ENCODE peak calls at places on chromosome 1, in ten cellular contexts. A is left ventricle myocardium inferior, K is colonic mucosa, O is HL-60, P is prostate gland, N is dorsolateral prefrontal cortex, I is BE2C, Q is nephron progenitor cell, X is A549, G is astrocyte. Z is an unnamed sample.

GRCh38 chr1:220991959-220992704 is 112.9 kb downstream of the HLX start:
- DNase-seq in A (no peak), K (no peak), O (no peak), P (no peak), N (no peak), I (peak), Q (no peak), X (no peak), G (no peak), Z (no peak)

GRCh38 chr1:21293537-21294265 is 3.4 kb upstream of the ECE1 start:
- DNase-seq in A (no peak), K (no peak), O (no peak), P (no peak), N (no peak), I (no peak), Q (no peak), X (no peak), G (no peak), Z (no peak)

GRCh38 chr1:156870734-156871133 is 10.1 kb downstream of the NTRK1 start:
- DNase-seq in A (no peak), K (no peak), O (no peak), P (no peak), N (no peak), I (no peak), Q (no peak), X (peak), G (peak), Z (no peak)

GRCh38 chr1:1367238-1367796 is 7.7 kb downstream of the AURKAIP1 start:
- DNase-seq in A (no peak), K (no peak), O (no peak), P (no peak), N (no peak), I (no peak), Q (no peak), X (no peak), G (peak), Z (no peak)

GRCh38 chr1:156599811-156600210 is 1.5 kb downstream of the GPATCH4 start:
- DNase-seq in A (no peak), K (no peak), O (peak), P (no peak), N (no peak), I (no peak), Q (no peak), X (peak), G (no peak), Z (no peak)

GRCh38 chr1:7069888-7070287 is 284.6 kb downstream of the CAMTA1 start:
- DNase-seq in A (no peak), K (no peak), O (no peak), P (no peak), N (no peak), I (no peak), Q (peak), X (no peak), G (peak), Z (no peak)

GRCh38 chr1:56788102-56788501 is 31.1 kb downstream of the FYB2 start:
- DNase-seq in A (no peak), K (no peak), O (no peak), P (peak), N (no peak), I (no peak), Q (no peak), X (no peak), G (no peak), Z (no peak)

GRCh38 chr1:229674042-229674441 is 48.0 kb downstream of the URB2 start:
- DNase-seq in A (no peak), K (no peak), O (no peak), P (no peak), N (no peak), I (no peak), Q (no peak), X (no peak), G (no peak), Z (no peak)

GRCh38 chr1:210373878-210374599 is 45.3 kb downstream of the HHAT start:
- DNase-seq in A (no peak), K (peak), O (peak), P (no peak), N (peak), I (peak), Q (peak), X (peak), G (peak), Z (no peak)

GRCh38 chr1:227308367-227309336 is 9.6 kb downstream of the CDC42BPA start:
- DNase-seq in A (no peak), K (no peak), O (no peak), P (no peak), N (no peak), I (no peak), Q (no peak), X (no peak), G (no peak), Z (no peak)

GRCh38 chr1:112937070-112937469 is 18.9 kb downstream of the SLC16A1 start:
- DNase-seq in A (no peak), K (no peak), O (no peak), P (no peak), N (no peak), I (no peak), Q (no peak), X (no peak), G (peak), Z (no peak)

GRCh38 chr1:41381691-41382530 is 20.7 kb downstream of the FOXO6 start:
- DNase-seq in A (no peak), K (peak), O (no peak), P (no peak), N (no peak), I (peak), Q (peak), X (peak), G (no peak), Z (no peak)

GRCh38 chr1:63909511-63909910 is 135.7 kb downstream of the ROR1 start:
- DNase-seq in A (no peak), K (no peak), O (no peak), P (no peak), N (no peak), I (no peak), Q (no peak), X (no peak), G (no peak), Z (no peak)

GRCh38 chr1:8318436-8318835 is 522 bp downstream of the SLC45A1 start:
- DNase-seq in A (no peak), K (no peak), O (no peak), P (no peak), N (no peak), I (no peak), Q (no peak), X (no peak), G (no peak), Z (no peak)

GRCh38 chr1:90710579-90711536 is 6.2 kb downstream of the BARHL2 start:
- DNase-seq in A (no peak), K (no peak), O (no peak), P (no peak), N (no peak), I (no peak), Q (peak), X (no peak), G (no peak), Z (no peak)

GRCh38 chr1:244319283-244320132 is 132.2 kb downstream of the ADSS2 start:
- DNase-seq in A (no peak), K (no peak), O (peak), P (no peak), N (no peak), I (no peak), Q (no peak), X (no peak), G (peak), Z (no peak)

GRCh38 chr1:92711473-92712165 is 73.3 kb downstream of the EVI5 start:
- DNase-seq in A (no peak), K (no peak), O (no peak), P (no peak), N (no peak), I (no peak), Q (no peak), X (no peak), G (no peak), Z (no peak)

GRCh38 chr1:151641229-151641628 is 29.4 kb downstream of the SNX27 start:
- DNase-seq in A (no peak), K (no peak), O (no peak), P (no peak), N (no peak), I (no peak), Q (no peak), X (no peak), G (no peak), Z (no peak)

GRCh38 chr1:207298666-207299065 is 22.8 kb upstream of the CD55 start:
- DNase-seq in A (no peak), K (no peak), O (no peak), P (no peak), N (no peak), I (no peak), Q (no peak), X (no peak), G (peak), Z (no peak)

GRCh38 chr1:38527373-38527966 is 332.1 kb downstream of the RRAGC start:
- DNase-seq in A (no peak), K (peak), O (no peak), P (peak), N (no peak), I (no peak), Q (no peak), X (no peak), G (no peak), Z (no peak)

GRCh38 chr1:2251363-2251762 is 23.2 kb downstream of the SKI start:
- DNase-seq in A (no peak), K (peak), O (no peak), P (no peak), N (no peak), I (no peak), Q (no peak), X (no peak), G (no peak), Z (no peak)

GRCh38 chr1:182770193-182770592 is 19.4 kb upstream of the NPL start:
- DNase-seq in A (peak), K (no peak), O (no peak), P (no peak), N (no peak), I (no peak), Q (no peak), X (no peak), G (no peak), Z (no peak)

GRCh38 chr1:111505641-111506119 is 2.2 kb upstream of the ADORA3 start:
- DNase-seq in A (no peak), K (no peak), O (peak), P (no peak), N (no peak), I (no peak), Q (no peak), X (no peak), G (no peak), Z (no peak)

GRCh38 chr1:156677616-156678596 is 699 bp upstream of the NES start:
- DNase-seq in A (peak), K (peak), O (no peak), P (no peak), N (peak), I (peak), Q (peak), X (peak), G (peak), Z (no peak)

GRCh38 chr1:12167493-12168429 is 970 bp downstream of the TNFRSF1B start:
- DNase-seq in A (no peak), K (no peak), O (no peak), P (no peak), N (no peak), I (peak), Q (no peak), X (no peak), G (no peak), Z (no peak)

GRCh38 chr1:32318127-32318869 is 17.7 kb downstream of the MARCKSL1 start:
- DNase-seq in A (no peak), K (no peak), O (no peak), P (no peak), N (no peak), I (no peak), Q (no peak), X (no peak), G (no peak), Z (no peak)

GRCh38 chr1:165900576-165901380 is 73.4 kb downstream of the UCK2 start:
- DNase-seq in A (no peak), K (no peak), O (no peak), P (peak), N (no peak), I (no peak), Q (peak), X (no peak), G (no peak), Z (no peak)

GRCh38 chr1:215458084-215458483 is 109.0 kb upstream of the KCTD3 start:
- DNase-seq in A (no peak), K (no peak), O (no peak), P (no peak), N (no peak), I (no peak), Q (no peak), X (no peak), G (peak), Z (no peak)

GRCh38 chr1:29991815-29992214 is 731.6 kb downstream of the MATN1 start:
- DNase-seq in A (no peak), K (peak), O (no peak), P (no peak), N (no peak), I (no peak), Q (no peak), X (no peak), G (no peak), Z (no peak)

GRCh38 chr1:59570524-59570923 is 244.2 kb upstream of the HOOK1 start:
- DNase-seq in A (no peak), K (no peak), O (peak), P (no peak), N (no peak), I (no peak), Q (no peak), X (no peak), G (peak), Z (no peak)

GRCh38 chr1:111275079-111275478 is 15.6 kb upstream of the CHIA start:
- DNase-seq in A (peak), K (peak), O (no peak), P (no peak), N (no peak), I (peak), Q (no peak), X (peak), G (peak), Z (no peak)

GRCh38 chr1:65595724-65596123 is 175.3 kb downstream of the LEPR start:
- DNase-seq in A (no peak), K (no peak), O (no peak), P (no peak), N (no peak), I (no peak), Q (no peak), X (no peak), G (no peak), Z (no peak)

GRCh38 chr1:9908846-9909221 is 1.2 kb downstream of the CTNNBIP1 start:
- DNase-seq in A (no peak), K (no peak), O (no peak), P (no peak), N (no peak), I (no peak), Q (no peak), X (no peak), G (no peak), Z (no peak)

GRCh38 chr1:229087339-229087738 is 183.6 kb upstream of the RAB4A start:
- DNase-seq in A (no peak), K (no peak), O (no peak), P (no peak), N (no peak), I (no peak), Q (no peak), X (no peak), G (no peak), Z (no peak)

GRCh38 chr1:11339346-11340247 is 66.6 kb downstream of the UBIAD1 start:
- DNase-seq in A (no peak), K (peak), O (no peak), P (no peak), N (no peak), I (peak), Q (peak), X (no peak), G (no peak), Z (no peak)

GRCh38 chr1:185886046-185886445 is 151.9 kb downstream of the HMCN1 start:
- DNase-seq in A (no peak), K (no peak), O (no peak), P (no peak), N (no peak), I (no peak), Q (no peak), X (no peak), G (no peak), Z (no peak)

DNA sequence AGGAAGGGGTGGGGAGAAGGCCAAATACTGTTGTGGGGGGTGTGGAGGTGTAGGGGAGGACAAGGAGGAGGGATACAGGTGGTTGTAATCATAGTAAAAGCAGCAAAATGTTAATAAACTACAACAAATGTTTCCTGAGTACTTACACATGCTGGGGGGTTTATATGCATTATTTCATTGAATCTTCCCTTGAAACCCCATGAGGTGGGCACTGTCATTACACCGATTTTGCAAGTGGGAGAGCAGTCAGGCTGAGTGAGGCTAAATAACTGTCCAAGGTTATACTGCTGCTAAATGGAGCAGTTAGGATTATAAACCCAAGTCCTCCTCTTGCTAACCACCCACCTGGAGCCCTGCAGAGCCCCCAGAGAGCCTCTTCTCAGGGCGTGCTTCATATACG is 14.4 kb upstream of the GRHL3 start:
- DNase-seq in A (no peak), K (no peak), O (no peak), P (no peak), N (no peak), I (no peak), Q (no peak), X (no peak), G (no peak), Z (no peak)
- TF ChIP-seq CTCF in A (no peak), K (no peak), O (no peak), P (no peak), N (no peak), I (no peak), Q (no peak), X (no peak), G (no peak), Z (peak)

GRCh38 chr1:36529762-36530260 is 47.1 kb upstream of the CSF3R start:
- DNase-seq in A (no peak), K (no peak), O (no peak), P (no peak), N (no peak), I (no peak), Q (no peak), X (no peak), G (no peak), Z (no peak)

GRCh38 chr1:36530261-36530660 is 47.5 kb upstream of the CSF3R start:
- DNase-seq in A (no peak), K (no peak), O (no peak), P (no peak), N (no peak), I (no peak), Q (no peak), X (no peak), G (no peak), Z (no peak)

GRCh38 chr1:36531833-36532232 is 49.1 kb upstream of the CSF3R start:
- DNase-seq in A (no peak), K (no peak), O (no peak), P (no peak), N (no peak), I (no peak), Q (no peak), X (no peak), G (no peak), Z (no peak)

GRCh38 chr1:36530791-36531190 is 48.1 kb upstream of the CSF3R start:
- DNase-seq in A (no peak), K (no peak), O (no peak), P (no peak), N (no peak), I (no peak), Q (no peak), X (no peak), G (no peak), Z (no peak)

GRCh38 chr1:36528361-36529349 is 45.9 kb upstream of the CSF3R start:
- DNase-seq in A (no peak), K (no peak), O (no peak), P (no peak), N (no peak), I (no peak), Q (no peak), X (peak), G (no peak), Z (peak)
- TF ChIP-seq CTCF in A (no peak), K (no peak), O (no peak), P (no peak), N (no peak), I (no peak), Q (no peak), X (no peak), G (no peak), Z (no peak)

GRCh38 chr1:170698711-170699275 is 34.9 kb downstream of the PRRX1 start:
- DNase-seq in A (no peak), K (no peak), O (no peak), P (no peak), N (peak), I (no peak), Q (peak), X (no peak), G (peak), Z (no peak)
- TF ChIP-seq CTCF in A (no peak), K (no peak), O (no peak), P (no peak), N (no peak), I (no peak), Q (no peak), X (no peak), G (no peak), Z (no peak)

GRCh38 chr1:173064011-173064410 is 13.3 kb upstream of the TNFSF18 start:
- DNase-seq in A (no peak), K (no peak), O (no peak), P (peak), N (no peak), I (no peak), Q (no peak), X (no peak), G (peak), Z (no peak)
- TF ChIP-seq CTCF in A (no peak), K (no peak), O (no peak), P (no peak), N (no peak), I (no peak), Q (no peak), X (no peak), G (no peak), Z (no peak)

DNA sequence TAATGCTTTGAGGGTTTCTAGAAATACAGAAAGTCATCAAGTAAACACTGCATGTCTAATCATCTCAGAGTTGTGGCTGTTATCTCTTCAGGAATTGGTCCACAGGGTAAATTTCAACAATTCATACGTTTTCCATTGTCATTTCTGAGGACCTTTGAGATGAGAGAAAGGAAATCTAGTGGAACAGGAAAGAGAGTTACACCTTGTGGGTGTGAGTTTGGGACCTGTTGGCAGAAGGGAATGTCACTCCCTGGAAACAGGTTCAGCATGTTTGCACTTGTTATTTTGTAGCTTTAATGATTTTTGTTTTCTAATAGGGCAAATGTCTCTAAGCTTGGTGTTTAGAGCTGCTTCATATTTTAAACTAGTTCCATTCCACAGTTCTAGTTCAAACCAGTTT is 5.5 kb downstream of the TMEM167B start:
- DNase-seq in A (no peak), K (no peak), O (no peak), P (peak), N (no peak), I (no peak), Q (no peak), X (no peak), G (no peak), Z (no peak)
- TF ChIP-seq CTCF in A (no peak), K (no peak), O (no peak), P (no peak), N (no peak), I (no peak), Q (no peak), X (no peak), G (no peak), Z (no peak)

GRCh38 chr1:109478806-109479205 is 4.9 kb upstream of the ATXN7L2 start:
- DNase-seq in A (no peak), K (peak), O (no peak), P (no peak), N (no peak), I (no peak), Q (peak), X (no peak), G (no peak), Z (no peak)
- TF ChIP-seq CTCF in A (no peak), K (no peak), O (no peak), P (no peak), N (no peak), I (no peak), Q (no peak), X (no peak), G (no peak), Z (no peak)

GRCh38 chr1:205375816-205376545 is 19.3 kb upstream of the KLHDC8A start:
- DNase-seq in A (no peak), K (peak), O (no peak), P (peak), N (no peak), I (peak), Q (peak), X (peak), G (no peak), Z (no peak)
- TF ChIP-seq CTCF in A (peak), K (no peak), O (no peak), P (no peak), N (no peak), I (peak), Q (no peak), X (no peak), G (no peak), Z (no peak)

DNA sequence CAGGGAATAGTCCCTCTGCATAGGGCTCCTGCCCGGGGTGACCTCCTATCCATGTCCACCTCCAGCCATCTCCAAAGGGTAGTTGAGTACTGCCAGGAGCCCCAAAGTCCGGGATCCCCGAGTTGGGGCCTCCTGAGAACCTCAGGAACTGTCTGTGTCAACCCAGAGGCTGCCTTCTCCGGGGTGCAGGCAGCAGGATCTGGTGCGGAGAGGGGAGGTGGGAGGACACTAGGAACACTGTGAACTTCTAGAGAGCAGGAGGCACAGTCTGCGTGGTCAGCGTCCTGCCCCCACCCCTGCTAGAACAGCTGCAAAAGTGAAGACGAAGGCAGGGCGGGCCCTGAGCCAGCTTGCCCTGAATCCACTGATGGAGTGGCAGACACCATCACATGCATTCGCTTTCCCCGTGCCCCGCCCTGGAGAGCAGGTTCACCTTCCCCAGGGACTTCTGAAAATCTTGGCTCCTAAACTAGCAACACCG is 44.0 kb upstream of the ARHGEF16 start:
- DNase-seq in A (no peak), K (no peak), O (no peak), P (no peak), N (no peak), I (no peak), Q (no peak), X (no peak), G (no peak), Z (no peak)
- TF ChIP-seq CTCF in A (peak), K (no peak), O (no peak), P (no peak), N (no peak), I (no peak), Q (no peak), X (no peak), G (no peak), Z (no peak)

GRCh38 chr1:16430598-16430997 is 6.6 kb downstream of the SPATA21 start:
- DNase-seq in A (no peak), K (no peak), O (no peak), P (no peak), N (no peak), I (peak), Q (no peak), X (peak), G (no peak), Z (no peak)
- TF ChIP-seq CTCF in A (no peak), K (no peak), O (no peak), P (no peak), N (no peak), I (no peak), Q (no peak), X (no peak), G (no peak), Z (no peak)